ENCODE peak calls at places on chromosomes 12 and 14, in nine cellular contexts. R, M, V, Y, Q, I, B, U and F are unnamed samples.

GRCh38 chr14:33679461-33680225 is 271.2 kb downstream of the EGLN3 start:
- DNase-seq in R (no peak), M (no peak), V (peak; percentile 53), Y (no peak), Q (peak; percentile 96), I (no peak), B (no peak), U (no peak), F (peak; percentile 37)

GRCh38 chr12:95286713-95287112 is 69.1 kb downstream of the VEZT start:
- DNase-seq in R (no peak), M (no peak), V (peak; percentile 71), Y (no peak), Q (peak; percentile 35), I (no peak), B (no peak), U (no peak), F (no peak)

GRCh38 chr12:31234053-31234835 is 91.7 kb downstream of the SINHCAF start:
- DNase-seq in R (no peak), M (no peak), V (no peak), Y (no peak), Q (no peak), I (no peak), B (no peak), U (no peak), F (no peak)

GRCh38 chr12:51218607-51219161 is 822 bp upstream of the POU6F1 start:
- DNase-seq in R (no peak), M (no peak), V (peak; percentile 61), Y (peak; percentile 71), Q (no peak), I (no peak), B (no peak), U (peak; percentile 63), F (no peak)

GRCh38 chr14:68884031-68885030 is 91.5 kb upstream of the ZFP36L1 start:
- DNase-seq in R (no peak), M (peak; percentile 30), V (peak; percentile 62), Y (peak; percentile 61), Q (peak; percentile 97), I (no peak), B (no peak), U (no peak), F (no peak)

GRCh38 chr12:64890873-64891468 is 66.5 kb downstream of the TBC1D30 start:
- DNase-seq in R (peak; percentile 21), M (no peak), V (peak; percentile 77), Y (peak; percentile 72), Q (peak; percentile 88), I (peak; percentile 15), B (peak; percentile 61), U (peak; percentile 95), F (no peak)

GRCh38 chr12:65803253-65803652 is 21.0 kb upstream of the HMGA2 start:
- DNase-seq in R (no peak), M (no peak), V (no peak), Y (no peak), Q (no peak), I (no peak), B (no peak), U (no peak), F (no peak)

GRCh38 chr12:32881702-32882101 is 14.9 kb downstream of the PKP2 start:
- DNase-seq in R (no peak), M (no peak), V (no peak), Y (no peak), Q (no peak), I (no peak), B (no peak), U (no peak), F (no peak)

GRCh38 chr14:75442642-75443041 is 14.8 kb downstream of the JDP2 start:
- DNase-seq in R (no peak), M (no peak), V (no peak), Y (no peak), Q (peak; percentile 31), I (no peak), B (no peak), U (no peak), F (no peak)

GRCh38 chr12:2335109-2335508 is 282.3 kb downstream of the CACNA1C start:
- DNase-seq in R (no peak), M (no peak), V (no peak), Y (no peak), Q (no peak), I (no peak), B (no peak), U (no peak), F (no peak)

GRCh38 chr14:77359626-77360025 is 17.3 kb downstream of the TMED8 start:
- DNase-seq in R (no peak), M (no peak), V (no peak), Y (no peak), Q (no peak), I (no peak), B (no peak), U (no peak), F (no peak)

GRCh38 chr12:9701380-9702154 is 31.3 kb downstream of the CLECL1 start:
- DNase-seq in R (no peak), M (no peak), V (no peak), Y (no peak), Q (no peak), I (no peak), B (no peak), U (no peak), F (no peak)

GRCh38 chr14:37122288-37122687 is 50.1 kb downstream of the SLC25A21 start:
- DNase-seq in R (no peak), M (no peak), V (no peak), Y (peak; percentile 37), Q (peak; percentile 94), I (no peak), B (no peak), U (no peak), F (peak; percentile 41)

GRCh38 chr14:105475269-105475915 is 771 bp downstream of the CRIP2 start:
- DNase-seq in R (no peak), M (no peak), V (peak; percentile 74), Y (no peak), Q (peak; percentile 58), I (no peak), B (no peak), U (no peak), F (no peak)

GRCh38 chr12:132380646-132381045 is 51.3 kb upstream of the GALNT9 start:
- DNase-seq in R (no peak), M (no peak), V (no peak), Y (no peak), Q (no peak), I (no peak), B (no peak), U (no peak), F (no peak)

GRCh38 chr12:94326727-94327126 is 132.9 kb downstream of the CEP83 start:
- DNase-seq in R (peak; percentile 16), M (no peak), V (peak; percentile 75), Y (peak; percentile 64), Q (peak; percentile 70), I (no peak), B (no peak), U (no peak), F (no peak)

GRCh38 chr12:41681898-41682297 is 462.8 kb downstream of the GXYLT1 start:
- DNase-seq in R (no peak), M (no peak), V (no peak), Y (no peak), Q (peak; percentile 65), I (no peak), B (no peak), U (no peak), F (no peak)

GRCh38 chr12:106300761-106301160 is 1.8 kb upstream of the TCP11L2 start:
- DNase-seq in R (no peak), M (no peak), V (no peak), Y (peak; percentile 43), Q (peak; percentile 37), I (no peak), B (no peak), U (no peak), F (no peak)

GRCh38 chr12:113700943-113701342 is 229.3 kb upstream of the LHX5 start:
- DNase-seq in R (no peak), M (no peak), V (peak; percentile 73), Y (peak; percentile 12), Q (peak; percentile 66), I (no peak), B (no peak), U (no peak), F (no peak)

GRCh38 chr12:20189767-20190166 is 178.6 kb upstream of the PDE3A start:
- DNase-seq in R (no peak), M (no peak), V (no peak), Y (no peak), Q (no peak), I (no peak), B (no peak), U (no peak), F (no peak)

GRCh38 chr14:105059917-105060565 is 5.2 kb downstream of the GPR132 start:
- DNase-seq in R (no peak), M (no peak), V (no peak), Y (no peak), Q (no peak), I (no peak), B (no peak), U (no peak), F (no peak)

GRCh38 chr14:77603654-77604270 is 12.7 kb downstream of the SPTLC2 start:
- DNase-seq in R (no peak), M (peak; percentile 51), V (peak; percentile 65), Y (peak; percentile 52), Q (peak; percentile 35), I (no peak), B (no peak), U (peak; percentile 34), F (no peak)

GRCh38 chr12:67430708-67431335 is 161.7 kb downstream of the CAND1 start:
- DNase-seq in R (no peak), M (no peak), V (no peak), Y (no peak), Q (peak; percentile 19), I (no peak), B (no peak), U (no peak), F (no peak)

GRCh38 chr12:119659289-119659897 is 8.5 kb upstream of the PRKAB1 start:
- DNase-seq in R (no peak), M (peak; percentile 47), V (peak; percentile 54), Y (peak; percentile 45), Q (peak; percentile 71), I (peak; percentile 59), B (no peak), U (peak; percentile 81), F (no peak)

GRCh38 chr12:1469063-1469462 is 125.3 kb downstream of the FBXL14 start:
- DNase-seq in R (no peak), M (no peak), V (no peak), Y (no peak), Q (no peak), I (no peak), B (no peak), U (no peak), F (no peak)

GRCh38 chr12:32455607-32456063 is 56.3 kb downstream of the FGD4 start:
- DNase-seq in R (peak; percentile 77), M (no peak), V (peak; percentile 89), Y (peak; percentile 84), Q (peak; percentile 81), I (no peak), B (peak; percentile 64), U (peak; percentile 50), F (peak; percentile 57)

GRCh38 chr12:58540480-58541299 is 379.6 kb downstream of the LRIG3 start:
- DNase-seq in R (peak; percentile 61), M (peak; percentile 61), V (peak; percentile 83), Y (peak; percentile 72), Q (peak; percentile 92), I (no peak), B (peak; percentile 73), U (peak; percentile 85), F (peak; percentile 49)

GRCh38 chr12:118446247-118446646 is 69.9 kb downstream of the SUDS3 start:
- DNase-seq in R (no peak), M (no peak), V (no peak), Y (no peak), Q (no peak), I (no peak), B (no peak), U (no peak), F (no peak)

GRCh38 chr12:64665506-64665905 is 55.2 kb downstream of the RASSF3 start:
- DNase-seq in R (no peak), M (peak; percentile 56), V (no peak), Y (no peak), Q (no peak), I (peak; percentile 52), B (no peak), U (peak; percentile 18), F (no peak)

GRCh38 chr14:98701377-98701776 is 570.6 kb downstream of the BCL11B start:
- DNase-seq in R (no peak), M (no peak), V (no peak), Y (no peak), Q (no peak), I (no peak), B (no peak), U (no peak), F (no peak)

GRCh38 chr12:13101854-13102375 is 1.6 kb downstream of the GSG1 start:
- DNase-seq in R (no peak), M (peak; percentile 39), V (peak; percentile 50), Y (peak; percentile 58), Q (peak; percentile 88), I (peak; percentile 18), B (no peak), U (peak; percentile 14), F (no peak)